ENCODE peak calls at places on chromosome 22, in six cellular contexts. Z is Calu3, C is endothelial cell, W is left ventricle myocardium inferior, B is tibial artery, Q is NCI-H69. L is an unnamed sample.

GRCh38 chr22:36344106-36344827 is 43.5 kb downstream of the MYH9 start:
- DNase-seq in Z (no peak), C (no peak), W (no peak), B (no peak), Q (peak), L (no peak)

GRCh38 chr22:50276143-50276542 is 6.0 kb upstream of the MAPK11 start:
- DNase-seq in Z (peak), C (peak), W (peak), B (no peak), Q (peak), L (peak)

GRCh38 chr22:39498368-39498767 is 3.7 kb upstream of the MIEF1 start:
- DNase-seq in Z (no peak), C (no peak), W (peak), B (no peak), Q (peak), L (no peak)

GRCh38 chr22:35708453-35708852 is 9.2 kb upstream of the APOL5 start:
- DNase-seq in Z (no peak), C (no peak), W (no peak), B (no peak), Q (no peak), L (no peak)

GRCh38 chr22:32619614-32620426 is 145.2 kb downstream of the FBXO7 start:
- DNase-seq in Z (no peak), C (no peak), W (peak), B (peak), Q (no peak), L (peak)

GRCh38 chr22:26894766-26895485 is 237.5 kb downstream of the MIAT start:
- DNase-seq in Z (peak), C (no peak), W (no peak), B (peak), Q (no peak), L (no peak)

GRCh38 chr22:30855266-30855665 is 113.3 kb downstream of the MORC2 start:
- DNase-seq in Z (no peak), C (no peak), W (no peak), B (no peak), Q (no peak), L (no peak)

GRCh38 chr22:37803636-37804371 is 3.9 kb upstream of the GCAT start:
- DNase-seq in Z (no peak), C (peak), W (no peak), B (no peak), Q (peak), L (no peak)

GRCh38 chr22:48464246-48464645 is 1363.4 kb downstream of the BRD1 start:
- DNase-seq in Z (no peak), C (no peak), W (no peak), B (no peak), Q (peak), L (no peak)

GRCh38 chr22:38017272-38017920 is 33.0 kb upstream of the SOX10 start:
- DNase-seq in Z (peak), C (no peak), W (peak), B (peak), Q (peak), L (peak)

GRCh38 chr22:43402128-43402527 is 9.7 kb upstream of the MPPED1 start:
- DNase-seq in Z (no peak), C (no peak), W (no peak), B (no peak), Q (peak), L (no peak)

GRCh38 chr22:22161924-22162851 is 82.4 kb upstream of the VPREB1 start:
- DNase-seq in Z (no peak), C (no peak), W (no peak), B (no peak), Q (no peak), L (no peak)

GRCh38 chr22:39090426-39091064 is 6.5 kb upstream of the APOBEC3H start:
- DNase-seq in Z (no peak), C (no peak), W (no peak), B (no peak), Q (no peak), L (no peak)

GRCh38 chr22:29914165-29914564 is 31.2 kb downstream of the MTMR3 start:
- DNase-seq in Z (no peak), C (no peak), W (no peak), B (no peak), Q (peak), L (no peak)

GRCh38 chr22:44889233-44889878 is 120.4 kb downstream of the PHF21B start:
- DNase-seq in Z (no peak), C (no peak), W (no peak), B (no peak), Q (peak), L (no peak)

GRCh38 chr22:38954414-38955043 is 2.9 kb upstream of the APOBEC3A start:
- DNase-seq in Z (no peak), C (no peak), W (no peak), B (no peak), Q (no peak), L (no peak)

GRCh38 chr22:26615149-26615548 is 2.7 kb downstream of the CRYBB1 start:
- DNase-seq in Z (no peak), C (no peak), W (no peak), B (no peak), Q (no peak), L (no peak)

GRCh38 chr22:38218661-38219331 is 17.0 kb downstream of the MAFF start:
- DNase-seq in Z (peak), C (peak), W (peak), B (peak), Q (no peak), L (peak)